ENCODE peak calls at places on chromosomes 4 and X, in five cellular contexts. X, E, Z, T and G are unnamed samples. For H3K27me3, the result is how much of the 10 kb centered on the place peaks cover.

GRCh38 chr4:114879916-114880315 is 233.5 kb downstream of the NDST4 start:
- DNase-seq in X (no peak), E (no peak), Z (no peak), T (no peak), G (no peak)

GRCh38 chr4:106529348-106530033 is 160.9 kb upstream of the GIMD1 start:
- DNase-seq in X (no peak), E (no peak), Z (no peak), T (peak), G (no peak)

GRCh38 chr4:57369446-57369845 is 259.3 kb upstream of the IGFBP7 start:
- DNase-seq in X (no peak), E (no peak), Z (no peak), T (no peak), G (no peak)

GRCh38 chrX:1534321-1535168 is 2.4 kb downstream of the P2RY8 start:
- DNase-seq in X (no peak), E (no peak), Z (no peak), T (no peak), G (no peak)

GRCh38 chr4:99536848-99537247 is 26.0 kb downstream of the C4orf17 start:
- DNase-seq in X (no peak), E (no peak), Z (no peak), T (no peak), G (no peak)

GRCh38 chrX:149392896-149393295 is 112.2 kb downstream of the IDS start:
- DNase-seq in X (no peak), E (no peak), Z (no peak), T (no peak), G (no peak)

GRCh38 chr4:63492515-63492914 is 916.7 kb downstream of the TECRL start:
- DNase-seq in X (no peak), E (no peak), Z (no peak), T (no peak), G (no peak)

GRCh38 chrX:122866527-122866926 is 317.6 kb upstream of the GRIA3 start:
- DNase-seq in X (no peak), E (no peak), Z (no peak), T (peak), G (no peak)

GRCh38 chr4:39937683-39938268 is 39.9 kb downstream of the PDS5A start:
- DNase-seq in X (no peak), E (no peak), Z (no peak), T (no peak), G (no peak)

GRCh38 chr4:2797188-2797544 is 4.3 kb downstream of the SH3BP2 start:
- DNase-seq in X (peak), E (no peak), Z (peak), T (no peak), G (peak)

GRCh38 chrX:22800360-22800759 is 199.4 kb upstream of the DDX53 start:
- DNase-seq in X (peak), E (no peak), Z (no peak), T (peak), G (no peak)

GRCh38 chr4:173609158-173609557 is 79.1 kb upstream of the HAND2 start:
- DNase-seq in X (no peak), E (no peak), Z (no peak), T (no peak), G (no peak)

GRCh38 chr4:75071241-75071778 is 138.4 kb downstream of the PARM1 start:
- DNase-seq in X (no peak), E (no peak), Z (no peak), T (no peak), G (no peak)

GRCh38 chrX:63050225-63050624 is 300.9 kb downstream of the SPIN4 start:
- DNase-seq in X (no peak), E (no peak), Z (no peak), T (no peak), G (no peak)

GRCh38 chr4:183758006-183758734 is 99.1 kb downstream of the TRAPPC11 start:
- DNase-seq in X (no peak), E (no peak), Z (peak), T (no peak), G (no peak)

GRCh38 chrX:153882086-153882498 is 3.9 kb downstream of the L1CAM start:
- DNase-seq in X (no peak), E (no peak), Z (no peak), T (peak), G (no peak)

GRCh38 chrX:153884136-153885076 is 1.6 kb downstream of the L1CAM start:
- DNase-seq in X (no peak), E (no peak), Z (no peak), T (peak), G (no peak)

GRCh38 chrX:153885208-153885787 is 675 bp downstream of the L1CAM start:
- DNase-seq in X (no peak), E (no peak), Z (no peak), T (no peak), G (no peak)

GRCh38 chrX:153882557-153882956 is 3.4 kb downstream of the L1CAM start:
- DNase-seq in X (no peak), E (no peak), Z (no peak), T (no peak), G (no peak)

DNA sequence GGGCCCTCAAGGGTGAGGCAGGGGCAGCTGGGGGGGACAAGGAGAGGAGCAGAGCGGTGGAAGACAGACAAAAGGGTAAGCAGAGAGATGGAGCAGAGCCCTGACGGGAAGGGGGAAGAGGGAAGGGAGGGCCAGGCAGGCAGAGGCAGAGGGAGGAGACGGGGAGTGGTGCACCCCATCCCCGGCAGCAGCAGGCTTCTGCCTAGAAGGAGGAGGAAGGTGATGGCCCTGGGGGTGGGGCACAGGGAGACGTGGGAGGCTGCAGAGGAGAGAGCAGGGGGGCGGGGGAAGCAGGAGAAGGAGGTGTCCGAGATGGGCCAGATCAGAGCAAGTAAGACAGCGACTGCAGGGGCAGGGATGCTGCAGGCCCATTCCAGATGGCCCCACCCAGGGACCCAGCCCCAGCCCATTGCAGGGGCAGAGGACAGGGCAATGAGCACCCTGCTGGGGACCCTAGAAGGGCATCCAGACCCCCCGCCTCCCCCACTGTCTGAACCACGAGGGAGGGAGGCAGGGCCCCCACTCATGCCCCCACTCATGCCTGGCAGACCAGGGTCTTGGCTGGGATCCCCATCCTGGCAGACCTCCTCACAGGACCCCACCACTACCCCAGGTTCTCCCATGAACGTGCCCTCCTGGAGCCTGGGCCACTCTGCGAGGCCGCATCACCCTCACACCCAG is 2.7 kb downstream of the L1CAM start:
- DNase-seq in X (no peak), E (no peak), Z (no peak), T (no peak), G (no peak)
- H3K4me3 ChIP-seq in X (no peak), E (no peak), Z (no peak), T (no peak), G (no peak)

DNA sequence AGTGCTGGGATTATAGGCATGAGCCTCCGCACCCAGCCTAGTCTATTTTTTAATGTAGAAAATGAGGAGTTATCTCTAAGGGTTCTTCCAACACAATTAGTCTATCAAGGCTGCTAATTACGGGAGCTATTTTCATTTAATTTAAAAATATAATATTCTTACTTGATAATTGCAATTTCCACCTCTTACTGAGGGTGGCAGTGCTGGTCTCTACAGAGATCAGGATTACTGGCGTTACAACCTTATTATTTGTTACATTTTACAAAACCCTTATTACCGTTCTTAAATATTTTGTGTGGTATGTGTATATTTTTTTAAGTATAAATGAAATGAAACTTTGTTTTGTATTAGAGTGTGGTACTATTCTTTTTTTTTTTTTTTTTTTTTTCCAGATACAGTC is 17.6 kb upstream of the GK start:
- DNase-seq in X (no peak), E (no peak), Z (no peak), T (no peak), G (no peak)
- TF ChIP-seq CTCF in X (no peak), E (no peak), Z (no peak), T (peak), G (no peak)

GRCh38 chrX:70262952-70263567 is 3.1 kb upstream of the P2RY4 start:
- DNase-seq in X (no peak), E (no peak), Z (peak), T (peak), G (no peak)
- H3K27me3 ChIP-seq in X (under half), E (under half), Z (under half), T (under half), G (under half)

GRCh38 chr4:116639070-116639577 is 446.3 kb downstream of the TRAM1L1 start:
- DNase-seq in X (no peak), E (no peak), Z (no peak), T (no peak), G (no peak)
- H3K4me3 ChIP-seq in X (no peak), E (no peak), Z (no peak), T (no peak), G (no peak)

DNA sequence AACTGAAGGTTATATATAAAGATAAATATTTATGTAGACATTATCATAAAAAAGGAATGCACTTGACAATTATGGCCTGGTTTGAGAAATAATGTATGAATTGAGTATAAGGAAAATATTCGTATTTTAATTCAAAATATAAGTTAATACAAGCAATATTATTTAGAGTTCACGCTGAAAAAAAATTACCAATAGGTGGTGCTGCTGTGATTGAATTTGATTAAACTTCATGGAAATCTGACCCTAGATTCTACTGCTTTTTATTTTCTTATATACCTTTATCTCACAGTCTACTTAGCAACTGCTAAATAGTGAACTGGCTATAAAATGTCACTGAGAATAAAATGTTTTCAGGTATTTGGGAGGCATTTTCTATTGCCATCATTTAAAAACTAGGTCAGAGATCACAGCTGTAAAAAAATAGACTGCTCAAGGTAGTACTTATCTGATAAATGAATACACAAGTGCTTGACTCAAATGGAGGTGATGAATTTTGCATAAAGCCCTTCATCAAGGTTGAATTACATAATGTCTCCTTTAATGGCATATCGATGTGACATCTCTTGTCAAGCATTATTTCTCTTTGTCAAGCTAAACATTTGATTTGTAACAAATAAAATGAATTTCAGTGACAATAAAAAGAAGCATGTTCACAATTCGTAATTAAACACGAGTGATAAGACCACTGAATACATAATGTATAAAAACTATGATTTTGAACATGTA is 1638.8 kb upstream of the PCDH7 start:
- DNase-seq in X (no peak), E (no peak), Z (no peak), T (no peak), G (no peak)
- TF ChIP-seq CTCF in X (peak), E (no peak), Z (no peak), T (peak), G (peak)

GRCh38 chrX:136260801-136261200 is 9.6 kb upstream of the MAP7D3 start:
- DNase-seq in X (no peak), E (no peak), Z (no peak), T (no peak), G (peak)
- H3K27me3 ChIP-seq in X (under half), E (under half), Z (under half), T (under half), G (under half)

GRCh38 chrX:78944351-78944750 is 840 bp upstream of the P2RY10 start:
- DNase-seq in X (no peak), E (no peak), Z (no peak), T (no peak), G (no peak)

GRCh38 chrX:78945186-78945912 is at the start of gene P2RY10:
- DNase-seq in X (no peak), E (no peak), Z (no peak), T (no peak), G (no peak)

GRCh38 chrX:78950157-78950556 is 5.0 kb downstream of the P2RY10 start:
- DNase-seq in X (no peak), E (no peak), Z (no peak), T (no peak), G (no peak)

GRCh38 chrX:78946178-78946896 is 1.1 kb downstream of the P2RY10 start:
- DNase-seq in X (no peak), E (no peak), Z (no peak), T (no peak), G (no peak)
- H3K4me3 ChIP-seq in X (no peak), E (no peak), Z (no peak), T (no peak), G (no peak)

GRCh38 chrX:106023947-106024346 is 14.6 kb downstream of the SERPINA7 start:
- DNase-seq in X (no peak), E (no peak), Z (no peak), T (no peak), G (no peak)
- TF ChIP-seq CTCF in X (no peak), E (no peak), Z (no peak), T (no peak), G (no peak)

DNA sequence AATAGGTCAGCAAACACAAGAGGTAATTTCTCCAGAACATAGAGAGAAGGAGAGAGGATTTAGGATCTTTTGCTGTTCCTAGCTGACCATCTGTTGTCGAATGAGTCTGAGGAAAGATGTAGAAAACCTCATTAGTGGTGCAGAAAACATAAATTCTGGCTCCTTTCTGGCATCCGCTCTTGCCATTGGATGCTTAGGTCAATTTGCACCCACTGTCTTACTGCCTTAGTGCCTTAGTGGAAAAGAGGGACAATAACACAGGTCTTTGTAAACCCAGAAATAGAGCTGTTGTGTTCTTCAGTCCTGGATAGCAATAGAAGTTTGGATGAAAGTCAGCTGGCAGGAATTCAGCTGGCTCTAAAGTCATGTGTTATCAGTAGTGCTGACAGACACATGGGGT is 78.1 kb downstream of the GLRA2 start:
- DNase-seq in X (no peak), E (no peak), Z (no peak), T (no peak), G (no peak)
- H3K27me3 ChIP-seq in X (under half), E (under half), Z (under half), T (under half), G (under half)

GRCh38 chr4:153115322-153116100 is 88.7 kb upstream of the TRIM2 start:
- DNase-seq in X (no peak), E (no peak), Z (no peak), T (peak), G (no peak)
- H3K4me3 ChIP-seq in X (peak), E (peak), Z (peak), T (peak), G (no peak)